ENCODE peak calls at places on chromosomes 16 and 17, in six cellular contexts. One of them, this sample, is unnamed.

GRCh38 chr16:57730771-57731730 is 4.5 kb upstream of the KATNB1 start:
- DNase-seq in endothelial cell: no peak
- DNase-seq in progenitor cell of endocrine pancreas: no peak
- DNase-seq in WTC11: no peak
- DNase-seq in AG20443: no peak
- DNase-seq in CD8-positive, alpha-beta T cell: no peak
- DNase-seq in this sample: no peak

GRCh38 chr16:88534731-88535141 is 35.5 kb upstream of the ZC3H18 start:
- DNase-seq in endothelial cell: no peak
- DNase-seq in progenitor cell of endocrine pancreas: peak; percentile 10
- DNase-seq in WTC11: peak; percentile 61
- DNase-seq in AG20443: peak; percentile 76
- DNase-seq in CD8-positive, alpha-beta T cell: peak; percentile 41
- DNase-seq in this sample: no peak

GRCh38 chr17:35889818-35890773 is 9.9 kb upstream of the CCL5 start:
- DNase-seq in endothelial cell: no peak
- DNase-seq in progenitor cell of endocrine pancreas: no peak
- DNase-seq in WTC11: no peak
- DNase-seq in AG20443: no peak
- DNase-seq in CD8-positive, alpha-beta T cell: no peak
- DNase-seq in this sample: no peak

GRCh38 chr16:68806422-68806821 is 36.9 kb upstream of the TANGO6 start:
- DNase-seq in endothelial cell: no peak
- DNase-seq in progenitor cell of endocrine pancreas: no peak
- DNase-seq in WTC11: no peak
- DNase-seq in AG20443: no peak
- DNase-seq in CD8-positive, alpha-beta T cell: no peak
- DNase-seq in this sample: no peak

GRCh38 chr16:19213885-19214284 is 45.8 kb downstream of the SYT17 start:
- DNase-seq in endothelial cell: no peak
- DNase-seq in progenitor cell of endocrine pancreas: no peak
- DNase-seq in WTC11: no peak
- DNase-seq in AG20443: no peak
- DNase-seq in CD8-positive, alpha-beta T cell: no peak
- DNase-seq in this sample: peak; percentile 60

GRCh38 chr17:81035389-81036127 is 607 bp downstream of the BAIAP2 start:
- DNase-seq in endothelial cell: no peak
- DNase-seq in progenitor cell of endocrine pancreas: no peak
- DNase-seq in WTC11: no peak
- DNase-seq in AG20443: peak; percentile 32
- DNase-seq in CD8-positive, alpha-beta T cell: no peak
- DNase-seq in this sample: no peak

GRCh38 chr17:82892869-82893565 is 53.2 kb upstream of the ZNF750 start:
- DNase-seq in endothelial cell: no peak
- DNase-seq in progenitor cell of endocrine pancreas: no peak
- DNase-seq in WTC11: no peak
- DNase-seq in AG20443: peak; percentile 24
- DNase-seq in CD8-positive, alpha-beta T cell: peak; percentile 83
- DNase-seq in this sample: no peak

GRCh38 chr16:89924298-89924924 is 1.3 kb downstream of the TUBB3 start:
- DNase-seq in endothelial cell: peak; percentile 47
- DNase-seq in progenitor cell of endocrine pancreas: peak; percentile 48
- DNase-seq in WTC11: peak; percentile 87
- DNase-seq in AG20443: peak; percentile 51
- DNase-seq in CD8-positive, alpha-beta T cell: peak; percentile 47
- DNase-seq in this sample: peak; percentile 96

GRCh38 chr16:5442054-5442453 is 344.5 kb upstream of the EEF2KMT start:
- DNase-seq in endothelial cell: no peak
- DNase-seq in progenitor cell of endocrine pancreas: no peak
- DNase-seq in WTC11: no peak
- DNase-seq in AG20443: no peak
- DNase-seq in CD8-positive, alpha-beta T cell: no peak
- DNase-seq in this sample: no peak

GRCh38 chr16:87921236-87921773 is 15.0 kb downstream of the CA5A start:
- DNase-seq in endothelial cell: no peak
- DNase-seq in progenitor cell of endocrine pancreas: no peak
- DNase-seq in WTC11: no peak
- DNase-seq in AG20443: no peak
- DNase-seq in CD8-positive, alpha-beta T cell: no peak
- DNase-seq in this sample: peak; percentile 71

GRCh38 chr17:57410169-57410568 is 153.8 kb downstream of the MSI2 start:
- DNase-seq in endothelial cell: no peak
- DNase-seq in progenitor cell of endocrine pancreas: no peak
- DNase-seq in WTC11: no peak
- DNase-seq in AG20443: no peak
- DNase-seq in CD8-positive, alpha-beta T cell: no peak
- DNase-seq in this sample: no peak

GRCh38 chr16:17470002-17470870 is 524 bp downstream of the XYLT1 start:
- DNase-seq in endothelial cell: peak; percentile 21
- DNase-seq in progenitor cell of endocrine pancreas: peak; percentile 22
- DNase-seq in WTC11: peak; percentile 23
- DNase-seq in AG20443: peak; percentile 51
- DNase-seq in CD8-positive, alpha-beta T cell: peak; percentile 48
- DNase-seq in this sample: peak; percentile 19

GRCh38 chr16:47461598-47462266 is 601 bp downstream of the PHKB start:
- DNase-seq in endothelial cell: peak; percentile 54
- DNase-seq in progenitor cell of endocrine pancreas: no peak
- DNase-seq in WTC11: no peak
- DNase-seq in AG20443: peak; percentile 32
- DNase-seq in CD8-positive, alpha-beta T cell: no peak
- DNase-seq in this sample: peak; percentile 79

GRCh38 chr17:72725432-72726068 is 366.9 kb downstream of the SLC39A11 start:
- DNase-seq in endothelial cell: peak; percentile 61
- DNase-seq in progenitor cell of endocrine pancreas: peak; percentile 35
- DNase-seq in WTC11: peak; percentile 64
- DNase-seq in AG20443: peak; percentile 74
- DNase-seq in CD8-positive, alpha-beta T cell: peak; percentile 49
- DNase-seq in this sample: peak; percentile 57

GRCh38 chr17:18225121-18225561 is 294 bp upstream of the LLGL1 start:
- DNase-seq in endothelial cell: peak; percentile 99
- DNase-seq in progenitor cell of endocrine pancreas: peak; percentile 97
- DNase-seq in WTC11: peak; percentile 98
- DNase-seq in AG20443: peak; percentile 100
- DNase-seq in CD8-positive, alpha-beta T cell: peak; percentile 96
- DNase-seq in this sample: peak; percentile 87

GRCh38 chr16:79542196-79542859 is 58.2 kb downstream of the MAF start:
- DNase-seq in endothelial cell: no peak
- DNase-seq in progenitor cell of endocrine pancreas: no peak
- DNase-seq in WTC11: no peak
- DNase-seq in AG20443: no peak
- DNase-seq in CD8-positive, alpha-beta T cell: no peak
- DNase-seq in this sample: no peak

GRCh38 chr16:75096730-75097129 is 19.9 kb downstream of the LDHD start:
- DNase-seq in endothelial cell: no peak
- DNase-seq in progenitor cell of endocrine pancreas: no peak
- DNase-seq in WTC11: peak; percentile 80
- DNase-seq in AG20443: peak; percentile 40
- DNase-seq in CD8-positive, alpha-beta T cell: no peak
- DNase-seq in this sample: no peak

GRCh38 chr17:74393323-74393942 is 26.1 kb downstream of the GPR142 start:
- DNase-seq in endothelial cell: no peak
- DNase-seq in progenitor cell of endocrine pancreas: no peak
- DNase-seq in WTC11: no peak
- DNase-seq in AG20443: no peak
- DNase-seq in CD8-positive, alpha-beta T cell: no peak
- DNase-seq in this sample: no peak

GRCh38 chr16:83023640-83024039 is 396.9 kb downstream of the CDH13 start:
- DNase-seq in endothelial cell: no peak
- DNase-seq in progenitor cell of endocrine pancreas: no peak
- DNase-seq in WTC11: no peak
- DNase-seq in AG20443: no peak
- DNase-seq in CD8-positive, alpha-beta T cell: no peak
- DNase-seq in this sample: no peak

GRCh38 chr16:2036200-2036966 is 9.7 kb downstream of the NHERF2 start:
- DNase-seq in endothelial cell: no peak
- DNase-seq in progenitor cell of endocrine pancreas: no peak
- DNase-seq in WTC11: no peak
- DNase-seq in AG20443: no peak
- DNase-seq in CD8-positive, alpha-beta T cell: no peak
- DNase-seq in this sample: no peak

GRCh38 chr17:61454932-61455753 is 2.9 kb downstream of the TBX4 start:
- DNase-seq in endothelial cell: no peak
- DNase-seq in progenitor cell of endocrine pancreas: no peak
- DNase-seq in WTC11: peak; percentile 40
- DNase-seq in AG20443: no peak
- DNase-seq in CD8-positive, alpha-beta T cell: no peak
- DNase-seq in this sample: no peak

This sample was measured in NAMALWA.